ENCODE peak calls at places on chromosome 20, in ten cellular contexts. W is AG09309, F is fibroblast of lung, Z is fibroblast of the aortic adventitia, E is small intestine, G is Peyer's patch, H is GM06990, A is psoas muscle, O is coronary artery, U is heart right ventricle. B is an unnamed sample.

GRCh38 chr20:24470031-24470781 is 777 bp downstream of the SYNDIG1 start:
- DNase-seq in W (no peak), F (peak; percentile 22), Z (peak; percentile 18), E (no peak), G (no peak), H (no peak), A (no peak), O (no peak), U (peak; percentile 21), B (no peak)

GRCh38 chr20:61120595-61121515 is 131.2 kb upstream of the CDH4 start:
- DNase-seq in W (peak; percentile 50), F (peak; percentile 65), Z (peak; percentile 53), E (peak; percentile 36), G (no peak), H (no peak), A (no peak), O (peak; percentile 49), U (no peak), B (no peak)

GRCh38 chr20:62138204-62138543 is 5.0 kb downstream of the PSMA7 start:
- DNase-seq in W (no peak), F (no peak), Z (no peak), E (no peak), G (no peak), H (no peak), A (no peak), O (peak; percentile 64), U (no peak), B (no peak)

GRCh38 chr20:64111841-64112641 is 4.7 kb upstream of the NPBWR2 start:
- DNase-seq in W (no peak), F (no peak), Z (no peak), E (no peak), G (peak; percentile 34), H (no peak), A (no peak), O (no peak), U (no peak), B (peak; percentile 36)

GRCh38 chr20:62850333-62850974 is 11.2 kb downstream of the TCFL5 start:
- DNase-seq in W (no peak), F (no peak), Z (no peak), E (no peak), G (no peak), H (no peak), A (no peak), O (no peak), U (no peak), B (no peak)

GRCh38 chr20:57708694-57709673 is 831 bp downstream of the PMEPA1 start:
- DNase-seq in W (no peak), F (no peak), Z (peak; percentile 22), E (peak; percentile 36), G (peak; percentile 58), H (no peak), A (peak; percentile 46), O (no peak), U (peak; percentile 43), B (peak; percentile 32)

GRCh38 chr20:41532935-41533334 is 85.2 kb downstream of the CHD6 start:
- DNase-seq in W (no peak), F (no peak), Z (no peak), E (no peak), G (no peak), H (no peak), A (no peak), O (no peak), U (no peak), B (no peak)

GRCh38 chr20:48308882-48309281 is 518.9 kb downstream of the PREX1 start:
- DNase-seq in W (no peak), F (no peak), Z (no peak), E (no peak), G (no peak), H (no peak), A (no peak), O (no peak), U (no peak), B (no peak)

GRCh38 chr20:62122659-62123449 is 579 bp downstream of the LSM14B start:
- DNase-seq in W (no peak), F (no peak), Z (peak; percentile 28), E (peak; percentile 40), G (peak; percentile 64), H (peak; percentile 67), A (peak; percentile 52), O (no peak), U (peak; percentile 44), B (peak; percentile 30)

GRCh38 chr20:38880952-38881735 is 45.1 kb upstream of the FAM83D start:
- DNase-seq in W (no peak), F (no peak), Z (no peak), E (no peak), G (peak; percentile 79), H (no peak), A (no peak), O (no peak), U (no peak), B (no peak)

GRCh38 chr20:60057866-60058807 is 99.9 kb downstream of the CDH26 start:
- DNase-seq in W (no peak), F (peak; percentile 72), Z (no peak), E (no peak), G (no peak), H (peak; percentile 58), A (peak; percentile 73), O (peak; percentile 64), U (peak; percentile 57), B (peak; percentile 33)

GRCh38 chr20:63128367-63128766 is 87.6 kb downstream of the YTHDF1 start:
- DNase-seq in W (no peak), F (no peak), Z (no peak), E (no peak), G (no peak), H (no peak), A (no peak), O (no peak), U (peak; percentile 4), B (no peak)

GRCh38 chr20:11849976-11850670 is 67.6 kb upstream of the BTBD3 start:
- DNase-seq in W (peak; percentile 17), F (peak; percentile 84), Z (peak; percentile 44), E (no peak), G (no peak), H (no peak), A (peak; percentile 19), O (no peak), U (no peak), B (no peak)

GRCh38 chr20:13396036-13396435 is 175.0 kb downstream of the ISM1 start:
- DNase-seq in W (peak; percentile 94), F (peak; percentile 62), Z (no peak), E (no peak), G (no peak), H (no peak), A (no peak), O (no peak), U (no peak), B (no peak)

DNA sequence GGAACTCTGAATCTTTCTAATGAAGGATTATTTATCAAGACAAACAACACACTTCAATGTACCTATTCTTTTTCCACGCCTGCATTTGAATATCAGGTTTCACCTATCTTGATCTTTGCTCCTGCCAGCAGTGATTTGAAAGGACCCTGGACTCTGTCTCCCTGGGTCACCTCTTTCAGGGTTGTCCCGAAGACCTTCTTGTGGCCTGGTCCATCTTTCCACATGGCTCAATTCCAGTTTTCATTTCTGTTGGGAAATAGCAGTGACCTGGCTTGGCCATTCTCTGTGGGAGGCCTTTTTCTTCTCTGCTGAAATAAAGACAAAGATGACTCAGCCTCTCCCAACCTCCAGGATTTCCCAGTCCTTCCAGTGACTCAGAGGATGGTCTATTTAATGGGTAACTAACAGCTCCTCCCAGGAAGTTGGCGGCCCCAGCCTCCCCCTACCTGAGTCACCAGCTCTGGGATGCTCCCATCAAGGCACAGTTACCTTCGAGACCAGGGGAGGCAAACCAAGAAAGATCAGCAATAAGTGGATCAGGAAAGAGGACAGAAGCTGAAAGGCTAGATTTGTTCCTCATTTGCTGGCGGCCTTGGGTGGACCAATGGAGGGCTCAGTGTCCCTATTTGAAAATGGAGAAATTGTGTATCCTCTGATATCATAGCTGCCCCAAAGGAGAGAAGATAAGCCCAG is 120.2 kb upstream of the RNF24 start:
- DNase-seq in W (peak; percentile 97), F (peak; percentile 99), Z (peak; percentile 98), E (peak; percentile 95), G (peak; percentile 84), H (no peak), A (peak; percentile 42), O (no peak), U (no peak), B (no peak)
- H3K4me3 ChIP-seq in W (no peak overlapping the region), F (no peak overlapping the region), Z (no peak overlapping the region), E (peak overlapping the region; percentile 43), G (no peak overlapping the region), H (no peak overlapping the region), A (no peak overlapping the region), O (no peak overlapping the region), U (no peak overlapping the region), B (no peak overlapping the region)

DNA sequence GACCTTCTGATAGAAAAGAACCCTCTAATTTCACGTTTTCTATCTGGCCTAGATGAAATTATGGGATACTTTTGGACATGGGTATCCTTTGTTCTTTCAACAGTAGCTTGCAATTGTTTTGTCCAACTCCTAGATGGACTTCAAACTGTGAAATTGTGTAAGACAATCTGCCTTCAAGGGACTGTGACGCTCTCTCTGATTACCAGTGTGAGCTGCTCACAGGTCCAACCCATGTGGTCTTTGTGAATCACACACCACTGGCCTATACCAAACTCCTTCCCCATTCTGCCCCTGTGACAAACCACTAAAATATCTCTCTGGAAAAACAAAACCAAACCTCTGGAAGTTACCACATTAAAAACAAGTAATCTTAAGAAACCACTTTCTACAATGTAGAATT is 59.5 kb downstream of the NINL start:
- DNase-seq in W (peak; percentile 96), F (peak; percentile 99), Z (peak; percentile 97), E (no peak), G (no peak), H (no peak), A (no peak), O (no peak), U (no peak), B (no peak)
- H3K4me3 ChIP-seq in W (no peak overlapping the region), F (no peak overlapping the region), Z (no peak overlapping the region), E (no peak overlapping the region), G (no peak overlapping the region), H (no peak overlapping the region), A (no peak overlapping the region), O (no peak overlapping the region), U (no peak overlapping the region), B (no peak overlapping the region)

GRCh38 chr20:1215386-1216170 is 10.3 kb upstream of the RAD21L1 start:
- DNase-seq in W (no peak), F (no peak), Z (no peak), E (no peak), G (no peak), H (no peak), A (no peak), O (no peak), U (no peak), B (no peak)
- H3K4me3 ChIP-seq in W (no peak overlapping the region), F (no peak overlapping the region), Z (no peak overlapping the region), E (no peak overlapping the region), G (no peak overlapping the region), H (no peak overlapping the region), A (no peak overlapping the region), O (no peak overlapping the region), U (no peak overlapping the region), B (no peak overlapping the region)

DNA sequence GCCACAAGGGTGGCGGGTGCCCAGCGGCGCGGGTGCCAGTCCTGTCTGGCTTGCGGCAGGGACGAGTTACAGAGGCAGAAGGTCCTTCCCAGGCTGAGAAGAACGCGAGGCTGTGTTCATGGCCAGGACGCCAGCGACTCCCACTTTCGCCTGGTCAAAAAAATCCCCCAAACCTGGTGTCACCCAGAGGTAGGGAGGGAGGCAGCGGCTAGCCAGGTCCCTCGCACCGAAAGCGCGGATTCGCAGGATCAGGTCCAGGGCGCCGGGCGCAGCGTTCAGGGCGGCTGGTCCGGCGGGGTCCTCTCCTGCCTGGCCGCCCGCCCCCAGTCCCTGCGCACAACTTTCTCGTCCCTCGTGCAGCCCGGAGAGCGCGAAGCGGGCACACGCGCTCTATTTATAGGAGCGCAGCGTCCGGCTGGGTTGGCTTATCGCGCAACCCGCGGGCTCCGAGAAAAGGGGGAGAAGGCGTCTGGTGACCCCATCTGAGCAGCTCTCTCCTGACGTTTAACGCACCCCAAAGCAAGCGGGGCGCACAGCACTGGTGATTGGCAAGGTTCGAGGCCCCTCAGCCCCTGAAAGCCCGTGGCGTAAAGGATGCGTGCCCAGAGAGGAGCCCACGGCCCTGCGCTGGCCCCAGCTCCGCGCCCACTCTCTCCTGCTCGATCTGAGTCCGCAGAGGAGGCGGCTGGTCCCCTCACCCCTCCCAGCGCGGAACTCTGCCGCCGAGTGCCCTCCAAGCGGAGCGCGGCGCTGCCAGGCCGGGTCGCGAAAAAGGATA is 519 bp downstream of the CBLN4 start:
- DNase-seq in W (no peak), F (no peak), Z (no peak), E (no peak), G (no peak), H (no peak), A (no peak), O (no peak), U (no peak), B (no peak)
- H3K4me3 ChIP-seq in W (no peak overlapping the region), F (no peak overlapping the region), Z (no peak overlapping the region), E (no peak overlapping the region), G (no peak overlapping the region), H (no peak overlapping the region), A (peak overlapping the region; percentile 22), O (no peak overlapping the region), U (no peak overlapping the region), B (no peak overlapping the region)